ENCODE peak calls at places on chromosomes 6 and 20, in nine cellular contexts. P, X, Y, Q, W, N, S, M and V are unnamed samples.

GRCh38 chr6:33316603-33317417 is 734 bp downstream of the ZBTB22 start:
- DNase-seq in P (no peak), Q (no peak), W (no peak), Y (no peak), M (no peak), S (no peak), X (no peak), N (peak), V (no peak)

GRCh38 chr6:68834561-68834960 is 199.5 kb downstream of the ADGRB3 start:
- DNase-seq in W (no peak), Q (no peak), M (no peak), X (no peak), Y (no peak), P (no peak), S (peak), N (no peak), V (no peak)

GRCh38 chr6:21914121-21914973 is 320.8 kb downstream of the SOX4 start:
- DNase-seq in Q (peak), P (peak), Y (peak), S (peak), N (no peak), M (no peak), W (peak), X (peak), V (peak)

GRCh38 chr20:7207186-7207585 is 439.7 kb downstream of the BMP2 start:
- DNase-seq in Y (no peak), Q (no peak), X (no peak), W (peak), P (no peak), N (no peak), M (no peak), S (no peak), V (no peak)

GRCh38 chr6:10205892-10206291 is 209.0 kb downstream of the TFAP2A start:
- DNase-seq in W (peak), Y (no peak), Q (no peak), P (no peak), N (peak), S (no peak), M (no peak), X (no peak), V (no peak)

GRCh38 chr20:31949877-31950646 is 1.8 kb downstream of the PDRG1 start:
- DNase-seq in Y (no peak), M (no peak), N (no peak), P (no peak), W (no peak), S (no peak), X (no peak), Q (no peak), V (no peak)

GRCh38 chr6:114446342-114446741 is 103.5 kb upstream of the HS3ST5 start:
- DNase-seq in Q (no peak), P (no peak), X (no peak), W (no peak), S (no peak), Y (no peak), M (no peak), N (no peak), V (no peak)

GRCh38 chr6:105402981-105403935 is at the start of gene PREP:
- DNase-seq in N (peak), Y (peak), Q (peak), P (peak), M (peak), W (peak), S (peak), X (peak), V (peak)

GRCh38 chr6:170004585-170005210 is 253.3 kb downstream of the ERMARD start:
- DNase-seq in Q (no peak), Y (no peak), M (no peak), X (no peak), S (no peak), N (no peak), P (no peak), W (no peak), V (peak)

GRCh38 chr6:13260116-13260598 is 68.2 kb downstream of the TBC1D7 start:
- DNase-seq in M (no peak), X (no peak), W (no peak), Q (no peak), Y (no peak), S (no peak), P (no peak), N (no peak), V (no peak)

GRCh38 chr6:91669154-91669903 is 1082.5 kb upstream of the MAP3K7 start:
- DNase-seq in Q (no peak), N (no peak), Y (peak), W (no peak), M (no peak), P (no peak), S (no peak), X (no peak), V (no peak)

GRCh38 chr6:12504325-12504966 is 212.1 kb upstream of the PHACTR1 start:
- DNase-seq in M (no peak), P (no peak), Y (no peak), X (peak), N (peak), Q (peak), S (no peak), W (peak), V (no peak)

GRCh38 chr20:44780226-44780625 is 30.1 kb downstream of the RIMS4 start:
- DNase-seq in Y (peak), M (peak), S (peak), P (no peak), Q (peak), N (peak), X (peak), W (peak), V (no peak)

GRCh38 chr20:20895537-20895936 is 183.1 kb upstream of the RALGAPA2 start:
- DNase-seq in M (no peak), P (no peak), W (no peak), Y (no peak), X (no peak), Q (no peak), S (no peak), N (no peak), V (no peak)

GRCh38 chr20:1567392-1568165 is 10.1 kb upstream of the SIRPD start:
- DNase-seq in X (peak), S (peak), M (no peak), P (no peak), Y (no peak), W (peak), N (peak), Q (no peak), V (no peak)

GRCh38 chr6:36728289-36729168 is 30.9 kb downstream of the RAB44 start:
- DNase-seq in N (no peak), Y (no peak), M (no peak), S (no peak), X (no peak), W (no peak), P (no peak), Q (no peak), V (no peak)

GRCh38 chr20:16699287-16699686 is 30.5 kb upstream of the SNRPB2 start:
- DNase-seq in Y (no peak), S (no peak), P (no peak), W (no peak), Q (no peak), N (peak), X (no peak), M (no peak), V (no peak)

GRCh38 chr6:83860347-83860731 is 850 bp downstream of the CYB5R4 start:
- DNase-seq in S (no peak), P (no peak), M (no peak), Y (no peak), N (peak), Q (no peak), X (no peak), W (no peak), V (no peak)

GRCh38 chr6:157769776-157770430 is 53.1 kb upstream of the SNX9 start:
- DNase-seq in N (no peak), Q (no peak), Y (no peak), P (no peak), W (peak), S (no peak), M (no peak), X (no peak), V (no peak)

GRCh38 chr6:70547313-70547712 is 19.4 kb upstream of the SDHAF4 start:
- DNase-seq in X (no peak), Y (no peak), M (no peak), W (peak), P (no peak), Q (peak), N (peak), S (no peak), V (no peak)

GRCh38 chr6:45478235-45478634 is 100.5 kb upstream of the SUPT3H start:
- DNase-seq in W (peak), Q (no peak), M (no peak), S (no peak), N (peak), X (no peak), P (no peak), Y (no peak), V (no peak)

DNA sequence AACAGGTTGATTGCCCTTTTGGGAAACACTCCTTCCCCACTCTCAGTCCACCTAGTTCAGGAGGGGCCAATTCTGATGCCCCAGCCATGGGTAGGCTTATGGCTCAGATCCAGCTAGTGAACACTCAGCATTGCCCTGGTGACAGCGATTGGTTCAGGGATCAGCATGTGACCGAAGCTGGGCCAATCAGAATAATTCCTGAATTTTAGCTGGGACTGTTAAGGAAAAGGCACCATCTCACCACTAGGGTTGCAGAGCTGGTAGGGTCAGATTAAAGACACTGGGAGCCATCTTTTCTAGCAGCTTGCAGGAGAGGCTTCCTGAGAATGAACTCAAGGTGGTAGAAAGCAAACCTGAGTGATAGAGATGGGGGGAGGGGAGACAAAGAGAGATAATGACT is 44.4 kb downstream of the EYA2 start:
- DNase-seq in X (no peak), Q (peak), P (no peak), N (peak), M (peak), S (no peak), Y (no peak), W (peak), V (no peak)
- TF ChIP-seq CTCF in X (no peak), Q (peak), P (no peak), N (no peak), M (no peak), S (peak), Y (no peak), W (peak), V (no peak)

DNA sequence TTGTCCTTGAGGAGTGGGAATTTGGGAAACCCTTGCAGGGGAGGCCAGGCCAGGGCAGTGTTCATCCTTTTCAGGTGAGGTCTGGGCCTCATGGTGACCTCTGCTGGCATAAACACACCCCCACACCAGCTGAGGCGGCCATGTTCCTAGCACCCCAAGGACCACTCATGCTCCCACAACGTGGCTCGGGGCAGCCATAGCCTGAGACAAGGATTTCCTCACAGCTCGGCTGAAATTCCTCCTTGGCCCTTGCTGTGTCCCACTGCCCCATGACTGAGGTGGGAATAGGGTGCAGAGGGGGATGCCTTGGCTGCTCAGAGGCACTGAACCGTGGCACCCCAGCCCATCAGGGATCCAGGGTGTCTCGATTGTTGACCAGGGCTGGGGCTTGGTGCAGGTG is 27.3 kb upstream of the SPDEF start:
- DNase-seq in W (no peak), Y (no peak), X (no peak), N (no peak), P (no peak), S (no peak), M (no peak), Q (no peak), V (no peak)
- TF ChIP-seq CTCF in W (no peak), Y (no peak), X (no peak), N (no peak), P (peak), S (peak), M (peak), Q (peak), V (no peak)

GRCh38 chr20:58651548-58651822 is 402 bp downstream of the STX16 start:
- DNase-seq in W (no peak), S (no peak), P (no peak), Q (no peak), Y (peak), N (no peak), M (no peak), X (no peak), V (no peak)

GRCh38 chr20:58650776-58651547 is at the start of gene STX16:
- DNase-seq in N (peak), W (peak), Q (peak), P (peak), Y (peak), M (peak), X (peak), S (peak), V (peak)

GRCh38 chr20:58651823-58652605 is 931 bp downstream of the STX16 start:
- DNase-seq in M (peak), S (peak), Q (peak), P (peak), X (peak), Y (peak), N (peak), W (peak), V (peak)

GRCh38 chr20:58650181-58650775 is 805 bp upstream of the STX16 start:
- DNase-seq in S (no peak), M (no peak), W (no peak), N (no peak), X (peak), Q (no peak), Y (peak), P (no peak), V (peak)

DNA sequence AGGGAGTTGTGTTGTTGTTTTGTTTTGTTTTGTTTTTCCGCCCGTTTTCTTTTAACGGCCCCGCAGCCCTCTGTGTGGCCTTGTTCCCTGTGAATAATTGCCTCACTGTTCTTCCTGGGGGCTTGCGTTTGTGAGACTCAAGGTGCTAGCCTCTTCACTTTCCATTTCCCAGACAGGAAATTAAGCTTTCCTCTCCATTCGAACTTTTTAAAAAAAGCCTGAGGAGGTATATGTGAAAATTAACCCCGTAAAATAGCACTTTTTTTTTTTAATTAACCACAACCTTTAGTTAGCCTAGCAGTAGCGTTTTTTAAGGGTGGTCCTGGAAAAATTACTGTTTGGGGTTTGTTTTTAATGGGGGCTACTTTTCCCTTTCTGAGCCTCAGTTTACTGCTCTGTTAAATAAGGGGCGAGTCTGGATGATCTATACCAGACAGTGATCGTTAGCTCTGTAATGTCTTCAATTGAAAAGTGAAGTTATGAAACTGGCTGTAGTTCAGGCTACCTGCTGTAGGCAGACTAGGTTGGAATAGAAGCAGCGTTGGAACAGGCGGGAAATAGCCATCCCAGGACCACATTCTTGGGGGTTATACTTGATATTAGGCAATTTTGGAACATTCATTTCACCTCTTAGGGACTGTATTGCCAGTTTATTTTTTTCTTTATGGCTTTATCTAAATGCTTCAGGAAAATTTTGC is 1.7 kb downstream of the STX16 start:
- DNase-seq in Q (peak), Y (no peak), W (peak), M (no peak), S (no peak), X (no peak), P (no peak), N (peak), V (no peak)
- TF ChIP-seq CTCF in Q (no peak), Y (no peak), W (no peak), M (no peak), S (no peak), X (no peak), P (no peak), N (no peak), V (no peak)

GRCh38 chr20:49570828-49571552 is 3.1 kb upstream of the PTGIS start:
- DNase-seq in X (no peak), W (no peak), Q (no peak), Y (no peak), N (no peak), P (no peak), S (peak), M (no peak), V (no peak)
- TF ChIP-seq CTCF in X (no peak), W (no peak), Q (no peak), Y (no peak), N (no peak), P (no peak), S (no peak), M (no peak), V (no peak)

GRCh38 chr20:62045118-62045517 is 20.6 kb downstream of the TAF4 start:
- DNase-seq in M (no peak), P (no peak), W (no peak), Q (no peak), N (no peak), S (no peak), Y (no peak), X (no peak), V (no peak)
- TF ChIP-seq CTCF in M (no peak), P (no peak), W (no peak), Q (no peak), N (no peak), S (no peak), Y (no peak), X (no peak), V (no peak)

GRCh38 chr6:167244991-167245390 is 46.1 kb upstream of the UNC93A start:
- DNase-seq in N (no peak), P (no peak), S (no peak), Y (no peak), Q (no peak), X (no peak), W (no peak), M (no peak), V (no peak)
- TF ChIP-seq CTCF in N (no peak), P (no peak), S (no peak), Y (no peak), Q (no peak), X (no peak), W (no peak), M (no peak), V (no peak)